ENCODE peak calls at places on chromosomes 5 and 9, in nine cellular contexts. G, F, P, O, M, K, J, S and V are unnamed samples.
A peak's percentile ranks its signal among the peaks of the same experiment; 100 is the strongest.

GRCh38 chr5:131810510-131811249 is 13.9 kb upstream of the FNIP1 start:
- DNase-seq in M (peak; percentile 41), K (peak; percentile 12), O (no peak), F (no peak), G (no peak), P (peak; percentile 25), J (peak; percentile 10), S (peak; percentile 12), V (no peak)

GRCh38 chr5:92838253-92838652 is 742.8 kb downstream of the NR2F1-AS1 start:
- DNase-seq in P (no peak), S (no peak), G (no peak), J (peak; percentile 6), K (peak; percentile 11), M (no peak), F (no peak), O (no peak), V (no peak)

GRCh38 chr5:112310746-112311145 is 108.3 kb downstream of the EPB41L4A start:
- DNase-seq in G (no peak), J (no peak), O (no peak), S (no peak), P (no peak), M (no peak), F (no peak), K (no peak), V (no peak)

GRCh38 chr5:145495741-145496140 is 339.4 kb downstream of the PRELID2 start:
- DNase-seq in S (no peak), F (no peak), P (peak; percentile 98), G (no peak), M (peak; percentile 94), K (no peak), J (no peak), O (peak; percentile 94), V (no peak)

GRCh38 chr5:58411372-58411771 is 48.5 kb downstream of the PLK2 start:
- DNase-seq in M (peak; percentile 22), G (no peak), K (no peak), O (no peak), P (no peak), F (no peak), J (no peak), S (no peak), V (no peak)

GRCh38 chr9:35939851-35940250 is 18.1 kb downstream of the OR2S2 start:
- DNase-seq in S (no peak), P (no peak), G (no peak), J (no peak), F (no peak), M (no peak), K (no peak), O (no peak), V (no peak)

GRCh38 chr9:24582363-24583126 is 36.8 kb upstream of the IZUMO3 start:
- DNase-seq in K (peak; percentile 52), M (no peak), J (no peak), P (no peak), F (no peak), G (no peak), S (no peak), O (no peak), V (no peak)

GRCh38 chr9:126626117-126627022 is 12.6 kb downstream of the LMX1B start:
- DNase-seq in O (no peak), P (no peak), F (no peak), M (no peak), S (no peak), J (no peak), K (no peak), G (no peak), V (no peak)

GRCh38 chr5:139481580-139482049 is 943 bp downstream of the STING1 start:
- DNase-seq in P (peak; percentile 34), O (no peak), J (no peak), F (no peak), G (peak; percentile 28), K (no peak), S (no peak), M (peak; percentile 34), V (no peak)

GRCh38 chr5:132486318-132487094 is 4.1 kb downstream of the IRF1 start:
- DNase-seq in S (no peak), M (no peak), F (no peak), O (no peak), G (no peak), P (no peak), J (no peak), K (no peak), V (no peak)

GRCh38 chr5:9058666-9059065 is 487.2 kb downstream of the SEMA5A start:
- DNase-seq in S (no peak), M (peak; percentile 44), P (peak; percentile 57), G (no peak), F (no peak), O (peak; percentile 46), K (no peak), J (no peak), V (no peak)

GRCh38 chr5:11573140-11573800 is 331.0 kb downstream of the CTNND2 start:
- DNase-seq in F (no peak), G (no peak), O (no peak), J (no peak), P (no peak), M (no peak), K (no peak), S (no peak), V (no peak)

GRCh38 chr5:157457391-157457790 is 2.6 kb upstream of the NIPAL4 start:
- DNase-seq in S (no peak), J (no peak), P (no peak), K (no peak), F (no peak), O (no peak), G (no peak), M (no peak), V (no peak)

GRCh38 chr9:94720846-94721549 is 5.5 kb upstream of the AOPEP start:
- DNase-seq in K (no peak), G (no peak), O (no peak), P (no peak), J (no peak), M (no peak), S (no peak), F (no peak), V (no peak)

GRCh38 chr5:73552642-73553041 is 12.8 kb downstream of the ANKRA2 start:
- DNase-seq in K (no peak), G (no peak), O (no peak), S (no peak), J (no peak), F (no peak), P (no peak), M (no peak), V (no peak)

GRCh38 chr9:76987594-76988200 is 31.8 kb upstream of the FOXB2 start:
- DNase-seq in G (no peak), O (peak; percentile 43), F (no peak), J (peak; percentile 49), K (peak; percentile 77), M (peak; percentile 44), P (peak; percentile 71), S (peak; percentile 60), V (no peak)

GRCh38 chr9:135702002-135702721 is at the start of gene KCNT1:
- DNase-seq in P (peak; percentile 17), F (peak; percentile 47), O (peak; percentile 27), M (peak; percentile 13), S (peak; percentile 93), K (peak; percentile 9), G (peak; percentile 96), J (peak; percentile 92), V (no peak)

GRCh38 chr9:96395964-96396363 is 12.5 kb upstream of the SLC35D2 start:
- DNase-seq in J (no peak), P (no peak), K (no peak), F (no peak), S (no peak), G (no peak), O (no peak), M (no peak), V (no peak)

GRCh38 chr5:41831155-41831554 is 39.1 kb downstream of the OXCT1 start:
- DNase-seq in P (no peak), K (no peak), G (no peak), J (no peak), M (no peak), O (no peak), F (no peak), S (no peak), V (no peak)

GRCh38 chr9:107983191-107983603 is 493.6 kb upstream of the KLF4 start:
- DNase-seq in M (peak; percentile 56), F (no peak), P (peak; percentile 80), K (no peak), G (no peak), J (no peak), S (no peak), O (peak; percentile 23), V (no peak)

GRCh38 chr5:168843998-168844374 is 264.8 kb upstream of the PANK3 start:
- DNase-seq in F (no peak), O (no peak), J (no peak), K (no peak), G (no peak), P (no peak), S (no peak), M (no peak), V (no peak)

GRCh38 chr9:110099236-110099741 is 108.7 kb downstream of the C9orf152 start:
- DNase-seq in G (no peak), K (peak; percentile 51), F (no peak), P (peak; percentile 92), J (no peak), M (peak; percentile 84), S (no peak), O (peak; percentile 77), V (no peak)

GRCh38 chr5:133523013-133523658 is 89.2 kb downstream of the FSTL4 start:
- DNase-seq in F (no peak), M (no peak), G (no peak), O (no peak), J (no peak), K (no peak), P (no peak), S (no peak), V (no peak)

GRCh38 chr9:38352716-38353334 is 39.7 kb upstream of the ALDH1B1 start:
- DNase-seq in M (no peak), P (no peak), K (peak; percentile 82), G (no peak), J (no peak), F (no peak), S (no peak), O (no peak), V (no peak)

GRCh38 chr9:27261517-27262211 is 35.3 kb downstream of the EQTN start:
- DNase-seq in O (no peak), K (no peak), F (no peak), M (peak; percentile 17), P (no peak), J (no peak), G (no peak), S (no peak), V (no peak)

GRCh38 chr9:14326264-14326826 is 12.4 kb upstream of the NFIB start:
- DNase-seq in J (no peak), G (no peak), S (no peak), F (no peak), P (peak; percentile 74), O (peak; percentile 86), K (peak; percentile 87), M (peak; percentile 74), V (peak; percentile 68)

GRCh38 chr5:83988293-83988685 is 267.6 kb upstream of the HAPLN1 start:
- DNase-seq in S (no peak), F (no peak), P (no peak), O (no peak), K (no peak), M (no peak), G (no peak), J (no peak), V (no peak)